ENCODE peak calls at places on chromosome 7, in six cellular contexts. B is HFF-Myc, Q is NB4, W is nephron progenitor cell, H is endothelial cell, P is H9. V is an unnamed sample.

GRCh38 chr7:73832806-73833205 is 2.0 kb downstream of the CLDN4 start:
- DNase-seq in W (no peak), H (no peak), B (no peak), Q (no peak), P (peak; percentile 29), V (no peak)

GRCh38 chr7:116953372-116953726 is at the start of gene ST7:
- DNase-seq in H (peak; percentile 44), W (peak; percentile 64), B (no peak), P (peak; percentile 61), Q (peak; percentile 82), V (peak; percentile 54)

GRCh38 chr7:99016196-99016595 is 127.7 kb downstream of the SMURF1 start:
- DNase-seq in B (no peak), W (no peak), H (no peak), P (no peak), Q (no peak), V (no peak)

GRCh38 chr7:4934419-4935025 is 24.5 kb downstream of the MMD2 start:
- DNase-seq in B (no peak), P (no peak), W (no peak), Q (no peak), H (no peak), V (no peak)

GRCh38 chr7:35652124-35652523 is 42.8 kb downstream of the HERPUD2 start:
- DNase-seq in B (no peak), Q (no peak), P (no peak), H (no peak), W (no peak), V (no peak)

GRCh38 chr7:157299613-157300405 is 37.0 kb upstream of the DNAJB6 start:
- DNase-seq in Q (peak; percentile 86), B (no peak), W (peak; percentile 23), P (no peak), H (no peak), V (peak; percentile 74)

GRCh38 chr7:26526288-26526587 is 234.6 kb downstream of the SNX10 start:
- DNase-seq in Q (no peak), B (no peak), P (no peak), W (no peak), H (no peak), V (no peak)

GRCh38 chr7:151727579-151728285 is 149.2 kb downstream of the PRKAG2 start:
- DNase-seq in W (peak; percentile 53), P (no peak), Q (peak; percentile 93), H (no peak), B (peak; percentile 96), V (peak; percentile 96)

GRCh38 chr7:32461484-32461883 is 28.7 kb downstream of the LSM5 start:
- DNase-seq in W (no peak), P (no peak), B (no peak), H (no peak), Q (no peak), V (no peak)

GRCh38 chr7:32459767-32460166 is 30.4 kb downstream of the LSM5 start:
- DNase-seq in Q (no peak), W (no peak), H (no peak), B (no peak), P (no peak), V (no peak)

GRCh38 chr7:32453286-32454011 is 36.7 kb downstream of the LSM5 start:
- DNase-seq in Q (no peak), H (no peak), W (no peak), B (no peak), P (no peak), V (no peak)

GRCh38 chr7:32462451-32462850 is 27.7 kb downstream of the LSM5 start:
- DNase-seq in B (no peak), P (no peak), H (no peak), Q (no peak), W (no peak), V (no peak)

DNA sequence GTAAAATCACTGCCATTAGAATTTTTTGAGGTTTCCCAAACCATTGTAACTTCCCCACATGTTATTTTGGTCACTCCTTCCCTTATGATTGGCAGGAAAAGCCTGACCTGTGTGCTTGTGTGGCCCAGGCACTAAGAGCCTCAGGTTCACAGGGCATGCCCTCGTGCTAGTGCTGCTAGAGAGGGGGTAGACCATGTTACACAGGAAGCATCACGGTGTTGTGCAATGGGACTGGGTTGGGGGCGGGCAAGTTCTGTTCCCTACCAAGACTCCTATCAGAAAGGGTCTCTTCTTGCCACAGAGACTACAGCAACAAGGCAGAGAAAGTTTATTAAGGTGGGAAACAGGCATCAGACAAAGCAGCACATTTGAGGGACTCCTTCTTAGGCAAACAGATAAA is 32.2 kb downstream of the LSM5 start:
- DNase-seq in B (no peak), Q (peak; percentile 52), W (no peak), P (no peak), H (no peak), V (no peak)
- TF ChIP-seq CTCF in B (no peak), Q (no peak), W (no peak), P (no peak), H (no peak), V (no peak)

GRCh38 chr7:139840776-139841175 is 11.7 kb downstream of the TBXAS1 start:
- DNase-seq in Q (no peak), W (no peak), P (no peak), H (no peak), B (no peak), V (no peak)

GRCh38 chr7:139844779-139845442 is 15.8 kb downstream of the TBXAS1 start:
- DNase-seq in P (no peak), Q (no peak), B (no peak), W (no peak), H (no peak), V (no peak)

GRCh38 chr7:139845443-139845805 is 16.4 kb downstream of the TBXAS1 start:
- DNase-seq in H (no peak), W (no peak), P (no peak), B (no peak), Q (no peak), V (no peak)

GRCh38 chr7:139846297-139846696 is 17.2 kb downstream of the TBXAS1 start:
- DNase-seq in H (no peak), P (no peak), W (no peak), Q (no peak), B (no peak), V (no peak)

GRCh38 chr7:139842414-139843210 is 13.5 kb downstream of the TBXAS1 start:
- DNase-seq in H (no peak), Q (peak; percentile 62), P (no peak), B (no peak), W (no peak), V (no peak)
- TF ChIP-seq CTCF in H (no peak), Q (no peak), P (no peak), B (no peak), W (no peak), V (no peak)

DNA sequence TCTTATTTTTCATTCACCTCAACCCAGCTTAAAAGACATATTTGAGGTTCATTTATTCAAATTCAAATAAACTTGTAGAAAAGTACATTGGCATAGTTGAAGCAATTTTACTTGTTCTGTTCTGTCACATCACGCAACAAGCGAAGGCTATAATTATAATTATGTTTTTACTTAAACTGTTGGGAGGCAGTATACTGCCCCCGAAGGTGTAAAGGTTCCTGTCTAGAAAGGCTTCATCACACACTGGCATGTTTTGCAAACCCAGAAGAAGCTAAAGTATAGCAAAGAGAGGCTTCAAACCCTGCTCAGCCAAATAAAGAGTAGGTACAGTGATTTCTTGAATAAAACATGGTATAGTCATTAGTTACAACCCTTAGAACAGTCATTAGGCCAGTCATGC is 62.6 kb downstream of the CDCA7L start:
- DNase-seq in Q (no peak), W (no peak), H (no peak), B (no peak), P (no peak), V (no peak)
- TF ChIP-seq CTCF in Q (no peak), W (peak; percentile 10), H (no peak), B (no peak), P (peak; percentile 47), V (no peak)

GRCh38 chr7:110388451-110388850 is 702.5 kb upstream of the LRRN3 start:
- DNase-seq in H (no peak), Q (no peak), B (no peak), P (no peak), W (no peak), V (no peak)
- TF ChIP-seq CTCF in H (no peak), Q (no peak), B (no peak), P (no peak), W (no peak), V (no peak)

GRCh38 chr7:71506822-71507221 is 374.9 kb downstream of the GALNT17 start:
- DNase-seq in W (no peak), Q (no peak), P (no peak), H (no peak), B (no peak), V (no peak)

GRCh38 chr7:71509381-71509780 is 377.4 kb downstream of the GALNT17 start:
- DNase-seq in Q (no peak), P (no peak), H (no peak), W (no peak), B (no peak), V (no peak)

GRCh38 chr7:71507665-71508064 is 375.7 kb downstream of the GALNT17 start:
- DNase-seq in H (no peak), B (no peak), Q (no peak), P (no peak), W (no peak), V (no peak)

DNA sequence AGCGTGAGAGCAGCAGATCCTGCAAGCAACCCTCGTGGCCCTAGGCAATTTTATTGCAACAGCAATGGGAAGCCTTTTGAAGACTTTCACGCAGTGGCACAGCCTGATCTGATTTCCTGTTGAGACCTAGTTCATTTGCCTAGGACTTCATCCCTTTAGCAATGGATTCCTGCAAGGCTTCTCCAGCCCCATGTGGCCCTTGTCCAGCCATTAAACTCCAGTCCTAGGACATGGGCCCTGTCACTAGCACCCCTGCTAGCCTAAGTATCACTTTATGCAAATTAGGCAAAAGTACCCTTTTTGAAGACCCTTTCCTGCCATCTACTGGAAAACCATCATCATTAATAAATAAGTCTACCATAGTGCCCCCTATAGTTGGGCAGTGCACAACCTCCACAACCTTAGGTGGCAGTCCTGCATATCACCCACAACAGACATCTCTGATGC is 379.4 kb downstream of the GALNT17 start:
- DNase-seq in H (no peak), P (peak; percentile 37), Q (peak; percentile 72), W (no peak), B (no peak), V (no peak)
- TF ChIP-seq CTCF in H (peak; percentile 18), P (peak; percentile 72), Q (peak; percentile 74), W (no peak), B (no peak), V (no peak)

GRCh38 chr7:32347244-32347828 is 142.8 kb downstream of the LSM5 start:
- DNase-seq in Q (peak; percentile 47), H (no peak), P (no peak), W (peak; percentile 46), B (no peak), V (no peak)
- TF ChIP-seq CTCF in Q (peak; percentile 96), H (peak; percentile 84), P (peak; percentile 76), W (peak; percentile 80), B (peak; percentile 78), V (peak; percentile 92)

GRCh38 chr7:44969701-44970494 is 8.9 kb downstream of the MYO1G start:
- DNase-seq in P (peak; percentile 18), W (no peak), B (no peak), Q (peak; percentile 25), H (no peak), V (no peak)

GRCh38 chr7:44969049-44969700 is 9.6 kb downstream of the MYO1G start:
- DNase-seq in B (no peak), W (no peak), P (no peak), Q (no peak), H (no peak), V (no peak)

GRCh38 chr7:44965937-44966730 is 12.7 kb downstream of the MYO1G start:
- DNase-seq in H (no peak), W (no peak), B (no peak), P (peak; percentile 21), Q (peak; percentile 24), V (no peak)

GRCh38 chr7:44966731-44967538 is 11.9 kb downstream of the MYO1G start:
- DNase-seq in H (no peak), Q (peak; percentile 22), W (no peak), B (no peak), P (peak; percentile 24), V (no peak)

GRCh38 chr7:44967571-44968446 is 11.0 kb downstream of the MYO1G start:
- DNase-seq in H (peak; percentile 61), B (no peak), P (peak; percentile 78), Q (peak; percentile 41), W (peak; percentile 45), V (no peak)
- TF ChIP-seq CTCF in H (no peak), B (peak; percentile 35), P (peak; percentile 60), Q (peak; percentile 14), W (no peak), V (no peak)